ENCODE peak calls at places on chromosomes 4 and X, in nine cellular contexts. One of them, this sample, is unnamed.

GRCh38 chrX:106481341-106481740 is 130.4 kb upstream of the RADX start:
- DNase-seq in H54: no peak
- DNase-seq in GM12891: no peak
- DNase-seq in spleen: no peak
- DNase-seq in A549: peak
- DNase-seq in endothelial cell of umbilical vein: peak
- DNase-seq in transverse colon: peak
- DNase-seq in right lobe of liver: no peak
- DNase-seq in suprapubic skin: no peak
- DNase-seq in this sample: peak

GRCh38 chrX:18146954-18147353 is 73.7 kb downstream of the BEND2 start:
- DNase-seq in spleen: no peak
- DNase-seq in A549: no peak
- DNase-seq in transverse colon: no peak
- DNase-seq in endothelial cell of umbilical vein: no peak
- DNase-seq in GM12891: no peak
- DNase-seq in right lobe of liver: no peak
- DNase-seq in suprapubic skin: no peak
- DNase-seq in H54: peak
- DNase-seq in this sample: peak

GRCh38 chr4:143558823-143559756 is 45.6 kb downstream of the SMARCA5 start:
- DNase-seq in right lobe of liver: peak
- DNase-seq in suprapubic skin: peak
- DNase-seq in A549: peak
- DNase-seq in GM12891: peak
- DNase-seq in endothelial cell of umbilical vein: peak
- DNase-seq in H54: no peak
- DNase-seq in transverse colon: peak
- DNase-seq in spleen: peak
- DNase-seq in this sample: peak

GRCh38 chr4:149823770-149824221 is 8.2 kb upstream of the IQCM start:
- DNase-seq in spleen: no peak
- DNase-seq in suprapubic skin: no peak
- DNase-seq in endothelial cell of umbilical vein: peak
- DNase-seq in A549: peak
- DNase-seq in GM12891: no peak
- DNase-seq in H54: peak
- DNase-seq in right lobe of liver: no peak
- DNase-seq in transverse colon: no peak
- DNase-seq in this sample: no peak

GRCh38 chrX:38754102-38754790 is 47.0 kb upstream of the MID1IP1 start:
- DNase-seq in A549: no peak
- DNase-seq in H54: no peak
- DNase-seq in spleen: no peak
- DNase-seq in suprapubic skin: no peak
- DNase-seq in right lobe of liver: no peak
- DNase-seq in GM12891: no peak
- DNase-seq in endothelial cell of umbilical vein: peak
- DNase-seq in transverse colon: no peak
- DNase-seq in this sample: peak

GRCh38 chr4:38873290-38873949 is 5.8 kb downstream of the FAM114A1 start:
- DNase-seq in spleen: no peak
- DNase-seq in right lobe of liver: no peak
- DNase-seq in endothelial cell of umbilical vein: no peak
- DNase-seq in transverse colon: no peak
- DNase-seq in A549: no peak
- DNase-seq in GM12891: no peak
- DNase-seq in suprapubic skin: no peak
- DNase-seq in H54: no peak
- DNase-seq in this sample: no peak

GRCh38 chr4:146654976-146655761 is 16.5 kb downstream of the POU4F2 start:
- DNase-seq in endothelial cell of umbilical vein: no peak
- DNase-seq in transverse colon: no peak
- DNase-seq in GM12891: no peak
- DNase-seq in H54: no peak
- DNase-seq in A549: no peak
- DNase-seq in spleen: no peak
- DNase-seq in suprapubic skin: no peak
- DNase-seq in right lobe of liver: no peak
- DNase-seq in this sample: peak

GRCh38 chr4:154399259-154399974 is 92.2 kb downstream of the DCHS2 start:
- DNase-seq in A549: peak
- DNase-seq in spleen: no peak
- DNase-seq in endothelial cell of umbilical vein: no peak
- DNase-seq in suprapubic skin: no peak
- DNase-seq in GM12891: no peak
- DNase-seq in right lobe of liver: no peak
- DNase-seq in H54: no peak
- DNase-seq in transverse colon: no peak
- DNase-seq in this sample: no peak

GRCh38 chrX:150515801-150516200 is 52.6 kb upstream of the MTM1 start:
- DNase-seq in suprapubic skin: no peak
- DNase-seq in right lobe of liver: no peak
- DNase-seq in spleen: no peak
- DNase-seq in A549: no peak
- DNase-seq in endothelial cell of umbilical vein: no peak
- DNase-seq in H54: no peak
- DNase-seq in GM12891: no peak
- DNase-seq in transverse colon: no peak
- DNase-seq in this sample: no peak

GRCh38 chrX:33204889-33205288 is 6.5 kb downstream of the DMD start:
- DNase-seq in H54: no peak
- DNase-seq in GM12891: no peak
- DNase-seq in spleen: no peak
- DNase-seq in A549: no peak
- DNase-seq in suprapubic skin: no peak
- DNase-seq in transverse colon: no peak
- DNase-seq in endothelial cell of umbilical vein: no peak
- DNase-seq in right lobe of liver: no peak
- DNase-seq in this sample: no peak

GRCh38 chrX:45669715-45670360 is 469.2 kb upstream of the DIPK2B start:
- DNase-seq in suprapubic skin: no peak
- DNase-seq in spleen: no peak
- DNase-seq in H54: no peak
- DNase-seq in GM12891: no peak
- DNase-seq in endothelial cell of umbilical vein: no peak
- DNase-seq in A549: no peak
- DNase-seq in transverse colon: no peak
- DNase-seq in right lobe of liver: no peak
- DNase-seq in this sample: no peak

GRCh38 chr4:97142405-97142804 is 1000.9 kb downstream of the STPG2 start:
- DNase-seq in transverse colon: no peak
- DNase-seq in A549: no peak
- DNase-seq in suprapubic skin: no peak
- DNase-seq in right lobe of liver: no peak
- DNase-seq in GM12891: no peak
- DNase-seq in H54: no peak
- DNase-seq in spleen: no peak
- DNase-seq in endothelial cell of umbilical vein: no peak
- DNase-seq in this sample: no peak

GRCh38 chrX:103585421-103586313 is at the start of gene TCEAL4:
- DNase-seq in H54: peak
- DNase-seq in spleen: peak
- DNase-seq in transverse colon: peak
- DNase-seq in right lobe of liver: peak
- DNase-seq in suprapubic skin: peak
- DNase-seq in A549: peak
- DNase-seq in GM12891: no peak
- DNase-seq in endothelial cell of umbilical vein: peak
- DNase-seq in this sample: peak

GRCh38 chr4:59956366-59956765 is 1243.8 kb upstream of the ADGRL3 start:
- DNase-seq in right lobe of liver: no peak
- DNase-seq in transverse colon: no peak
- DNase-seq in endothelial cell of umbilical vein: no peak
- DNase-seq in suprapubic skin: no peak
- DNase-seq in A549: no peak
- DNase-seq in spleen: no peak
- DNase-seq in GM12891: no peak
- DNase-seq in H54: no peak
- DNase-seq in this sample: no peak

GRCh38 chr4:102730968-102731533 is 29.7 kb downstream of the MANBA start:
- DNase-seq in A549: no peak
- DNase-seq in GM12891: no peak
- DNase-seq in transverse colon: no peak
- DNase-seq in endothelial cell of umbilical vein: no peak
- DNase-seq in spleen: no peak
- DNase-seq in suprapubic skin: no peak
- DNase-seq in right lobe of liver: no peak
- DNase-seq in H54: no peak
- DNase-seq in this sample: no peak

GRCh38 chrX:114134465-114134864 is 449.4 kb upstream of the HTR2C start:
- DNase-seq in suprapubic skin: no peak
- DNase-seq in GM12891: no peak
- DNase-seq in endothelial cell of umbilical vein: no peak
- DNase-seq in right lobe of liver: no peak
- DNase-seq in H54: no peak
- DNase-seq in spleen: no peak
- DNase-seq in transverse colon: no peak
- DNase-seq in A549: no peak
- DNase-seq in this sample: no peak

GRCh38 chrX:149074429-149074828 is 430.7 kb downstream of the IDS start:
- DNase-seq in suprapubic skin: no peak
- DNase-seq in A549: no peak
- DNase-seq in transverse colon: no peak
- DNase-seq in spleen: no peak
- DNase-seq in H54: no peak
- DNase-seq in GM12891: no peak
- DNase-seq in right lobe of liver: no peak
- DNase-seq in endothelial cell of umbilical vein: no peak
- DNase-seq in this sample: no peak

GRCh38 chr4:108502366-108502765 is 118.0 kb upstream of the RPL34 start:
- DNase-seq in GM12891: no peak
- DNase-seq in suprapubic skin: no peak
- DNase-seq in endothelial cell of umbilical vein: no peak
- DNase-seq in A549: no peak
- DNase-seq in right lobe of liver: no peak
- DNase-seq in spleen: no peak
- DNase-seq in H54: no peak
- DNase-seq in transverse colon: no peak
- DNase-seq in this sample: no peak

GRCh38 chr4:2672082-2672481 is 84.1 kb downstream of the TNIP2 start:
- DNase-seq in GM12891: no peak
- DNase-seq in H54: no peak
- DNase-seq in endothelial cell of umbilical vein: no peak
- DNase-seq in transverse colon: no peak
- DNase-seq in A549: no peak
- DNase-seq in spleen: no peak
- DNase-seq in suprapubic skin: no peak
- DNase-seq in right lobe of liver: no peak
- DNase-seq in this sample: no peak
- TF ChIP-seq POLR2A in GM12891: no peak
- TF ChIP-seq POLR2A in H54: no peak
- TF ChIP-seq POLR2A in endothelial cell of umbilical vein: no peak
- TF ChIP-seq POLR2A in transverse colon: no peak
- TF ChIP-seq POLR2A in A549: no peak
- TF ChIP-seq POLR2A in spleen: no peak
- TF ChIP-seq POLR2A in suprapubic skin: no peak
- TF ChIP-seq POLR2A in right lobe of liver: no peak
- TF ChIP-seq POLR2A in this sample: no peak

DNA sequence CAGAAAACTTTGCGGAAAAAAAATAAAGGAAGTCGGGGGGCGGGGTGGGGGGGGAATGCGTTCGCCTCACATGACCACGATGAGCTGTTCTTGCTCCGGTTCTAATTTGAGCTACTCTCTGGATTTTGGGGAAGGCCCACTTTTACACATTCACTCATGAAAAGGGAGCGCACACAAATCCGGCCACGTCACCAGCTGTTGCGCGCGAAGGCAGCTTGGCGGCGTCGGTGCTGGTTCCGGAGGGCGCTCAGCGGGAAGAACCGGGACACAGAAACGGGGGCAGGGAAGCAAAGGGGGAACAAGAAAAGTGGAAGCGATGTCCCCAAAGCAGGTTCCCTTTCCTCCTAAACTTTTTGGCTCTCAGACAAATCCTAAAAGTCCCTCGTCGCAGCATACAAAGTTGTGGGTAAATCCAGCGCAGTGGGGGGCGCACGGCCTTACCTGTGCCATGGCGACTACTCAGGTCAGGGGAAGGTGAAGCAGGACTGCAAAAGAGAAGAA is 590 bp downstream of the ANXA5 start:
- DNase-seq in A549: no peak
- DNase-seq in transverse colon: peak
- DNase-seq in H54: no peak
- DNase-seq in suprapubic skin: peak
- DNase-seq in spleen: peak
- DNase-seq in endothelial cell of umbilical vein: peak
- DNase-seq in GM12891: no peak
- DNase-seq in right lobe of liver: peak
- DNase-seq in this sample: peak
- TF ChIP-seq POLR2A in A549: no peak
- TF ChIP-seq POLR2A in transverse colon: no peak
- TF ChIP-seq POLR2A in H54: no peak
- TF ChIP-seq POLR2A in suprapubic skin: no peak
- TF ChIP-seq POLR2A in spleen: no peak
- TF ChIP-seq POLR2A in endothelial cell of umbilical vein: no peak
- TF ChIP-seq POLR2A in GM12891: no peak
- TF ChIP-seq POLR2A in right lobe of liver: no peak
- TF ChIP-seq POLR2A in this sample: peak

DNA sequence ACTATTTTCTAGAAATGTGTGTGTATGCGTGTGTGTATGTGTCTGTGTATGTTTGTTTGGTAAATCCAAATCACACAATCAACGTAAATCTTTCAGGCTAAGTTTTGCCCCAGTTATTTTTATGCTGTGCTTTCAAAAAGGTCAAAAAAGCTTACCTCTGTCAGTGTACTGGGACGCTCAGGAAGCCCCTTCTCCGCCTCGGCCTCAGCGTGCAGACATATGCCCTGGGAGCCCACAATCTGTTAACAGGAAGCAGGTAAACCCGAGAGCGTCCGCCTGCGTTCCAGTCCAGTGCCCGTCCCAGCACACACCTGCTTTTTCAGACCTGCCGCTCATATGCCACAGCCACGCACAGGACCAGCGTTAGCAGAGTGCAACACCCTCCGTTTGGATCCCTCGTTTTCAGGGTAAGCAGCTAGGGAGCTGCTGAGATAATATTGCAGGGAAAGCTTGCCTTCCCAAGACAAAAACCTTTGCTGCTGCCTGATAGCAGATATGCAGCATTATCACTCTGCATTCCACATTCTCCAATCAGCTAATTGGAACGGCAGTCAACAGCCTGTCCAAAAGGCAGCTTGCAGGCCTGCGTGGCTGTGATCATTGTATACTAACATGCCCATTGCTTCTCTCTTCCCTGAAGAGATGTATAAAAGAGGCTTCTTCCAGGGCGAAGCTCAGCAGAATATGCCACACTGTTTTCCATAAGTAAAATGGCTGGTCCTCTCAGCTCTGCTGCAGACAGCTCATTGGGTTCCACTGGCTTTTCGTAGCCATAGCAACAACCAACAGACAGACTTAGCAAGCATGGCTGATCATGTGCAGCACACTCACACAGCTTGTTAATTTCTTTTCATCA is at the start of gene SORBS2:
- DNase-seq in transverse colon: peak
- DNase-seq in spleen: peak
- DNase-seq in H54: no peak
- DNase-seq in A549: no peak
- DNase-seq in GM12891: peak
- DNase-seq in right lobe of liver: peak
- DNase-seq in suprapubic skin: no peak
- DNase-seq in endothelial cell of umbilical vein: no peak
- DNase-seq in this sample: peak
- TF ChIP-seq POLR2A in transverse colon: peak
- TF ChIP-seq POLR2A in spleen: no peak
- TF ChIP-seq POLR2A in H54: no peak
- TF ChIP-seq POLR2A in A549: no peak
- TF ChIP-seq POLR2A in GM12891: no peak
- TF ChIP-seq POLR2A in right lobe of liver: peak
- TF ChIP-seq POLR2A in suprapubic skin: no peak
- TF ChIP-seq POLR2A in endothelial cell of umbilical vein: no peak
- TF ChIP-seq POLR2A in this sample: peak

GRCh38 chr4:139734875-139735380 is 69.3 kb downstream of the MGST2 start:
- DNase-seq in H54: peak
- DNase-seq in spleen: peak
- DNase-seq in A549: no peak
- DNase-seq in transverse colon: peak
- DNase-seq in endothelial cell of umbilical vein: peak
- DNase-seq in right lobe of liver: peak
- DNase-seq in GM12891: peak
- DNase-seq in suprapubic skin: peak
- DNase-seq in this sample: peak
- TF ChIP-seq POLR2A in H54: no peak
- TF ChIP-seq POLR2A in spleen: no peak
- TF ChIP-seq POLR2A in A549: no peak
- TF ChIP-seq POLR2A in transverse colon: no peak
- TF ChIP-seq POLR2A in endothelial cell of umbilical vein: no peak
- TF ChIP-seq POLR2A in right lobe of liver: no peak
- TF ChIP-seq POLR2A in GM12891: no peak
- TF ChIP-seq POLR2A in suprapubic skin: no peak
- TF ChIP-seq POLR2A in this sample: peak